ENCODE peak calls at places on chromosomes 11 and 22, in ten cellular contexts. R is H1; V is left ventricle myocardium inferior; P is HuH-7; H is activated CD8-positive, alpha-beta memory T cell treated with anti-CD3 and anti-CD28 coated beads for 4 hours; N is choroid plexus epithelial cell; Y is activated T-cell treated with anti-CD3 and anti-CD28 coated beads, Interleukin-2, amount 50 U/mL, for 72 hours; C is T47D; W is AG08395; M is NCI-H748 treated with DMSO at 0.1 percent for 48 hours. F is an unnamed sample.

GRCh38 chr11:12862761-12863469 is 146.2 kb upstream of the RASSF10 start:
- DNase-seq in R (peak), Y (no peak), C (no peak), H (no peak), W (peak), V (peak), P (no peak), N (peak), M (no peak), F (peak)

GRCh38 chr11:56876621-56877312 is 111.9 kb upstream of the OR5AK2 start:
- DNase-seq in V (no peak), R (no peak), N (peak), P (no peak), W (no peak), Y (no peak), C (no peak), M (no peak), H (no peak), F (no peak)

GRCh38 chr22:50308597-50308935 is 1.1 kb upstream of the PLXNB2 start:
- DNase-seq in C (peak), V (peak), P (no peak), N (no peak), M (no peak), W (peak), R (no peak), H (no peak), Y (no peak), F (no peak)

GRCh38 chr11:64601605-64602465 is 10.8 kb downstream of the SLC22A12 start:
- DNase-seq in H (no peak), Y (no peak), C (no peak), V (no peak), R (no peak), N (no peak), W (no peak), M (no peak), P (no peak), F (no peak)

GRCh38 chr11:13105237-13105844 is 96.2 kb downstream of the RASSF10 start:
- DNase-seq in M (peak), C (no peak), N (no peak), W (no peak), R (no peak), V (peak), P (no peak), H (no peak), Y (no peak), F (peak)

GRCh38 chr11:79697905-79698304 is 257.1 kb upstream of the TENM4 start:
- DNase-seq in N (no peak), R (no peak), P (no peak), W (no peak), V (no peak), H (no peak), M (no peak), C (no peak), Y (no peak), F (no peak)

GRCh38 chr11:35418847-35419712 is at the start of gene SLC1A2:
- DNase-seq in H (no peak), V (no peak), P (no peak), M (no peak), C (peak), Y (peak), R (peak), W (peak), N (peak), F (peak)

GRCh38 chr11:25449100-25449499 is 882.8 kb upstream of the ANO3 start:
- DNase-seq in M (no peak), W (no peak), H (no peak), R (no peak), P (no peak), N (no peak), C (no peak), V (no peak), Y (no peak), F (no peak)

GRCh38 chr11:911031-911889 is 650 bp upstream of the CHID1 start:
- DNase-seq in H (peak), R (no peak), C (peak), P (no peak), N (peak), V (peak), W (peak), Y (peak), M (no peak), F (peak)

GRCh38 chr11:68398870-68399865 is 61.4 kb upstream of the PPP6R3 start:
- DNase-seq in M (no peak), R (no peak), H (no peak), P (no peak), N (no peak), C (no peak), Y (no peak), V (peak), W (peak), F (no peak)

GRCh38 chr22:44325718-44326548 is 13.2 kb upstream of the SHISAL1 start:
- DNase-seq in C (no peak), H (no peak), N (peak), V (no peak), W (peak), Y (no peak), M (peak), R (no peak), P (no peak), F (no peak)